ENCODE peak calls at places on chromosomes 7 and 10, in five cellular contexts. Z, C, L, T and M are unnamed samples.

GRCh38 chr10:113252650-113253560 is 299.9 kb upstream of the HABP2 start:
- DNase-seq in Z (no peak), C (no peak), L (no peak), T (no peak), M (no peak)

GRCh38 chr7:2529161-2530075 is 9.8 kb downstream of the LFNG start:
- DNase-seq in Z (no peak), C (no peak), L (peak), T (peak), M (no peak)

GRCh38 chr7:15555385-15555859 is 6.4 kb downstream of the AGMO start:
- DNase-seq in Z (no peak), C (no peak), L (no peak), T (no peak), M (no peak)

GRCh38 chr7:41010418-41010817 is 692.5 kb downstream of the INHBA start:
- DNase-seq in Z (no peak), C (no peak), L (no peak), T (no peak), M (no peak)

GRCh38 chr7:27260211-27260610 is 17.6 kb downstream of the EVX1 start:
- DNase-seq in Z (no peak), C (no peak), L (no peak), T (no peak), M (no peak)

GRCh38 chr10:14476641-14477407 is 146.1 kb upstream of the FRMD4A start:
- DNase-seq in Z (no peak), C (no peak), L (no peak), T (no peak), M (no peak)

GRCh38 chr10:98107644-98108430 is 26.6 kb upstream of the R3HCC1L start:
- DNase-seq in Z (no peak), C (no peak), L (no peak), T (no peak), M (no peak)

GRCh38 chr10:29120216-29120615 is 168.7 kb upstream of the LYZL1 start:
- DNase-seq in Z (no peak), C (no peak), L (no peak), T (no peak), M (no peak)

GRCh38 chr10:35195361-35196306 is 69.0 kb downstream of the CREM start:
- DNase-seq in Z (peak), C (peak), L (no peak), T (peak), M (no peak)

GRCh38 chr7:4013793-4014192 is 668.3 kb upstream of the FOXK1 start:
- DNase-seq in Z (no peak), C (no peak), L (no peak), T (no peak), M (no peak)

GRCh38 chr10:92916433-92916832 is 68.1 kb downstream of the EXOC6 start:
- DNase-seq in Z (no peak), C (no peak), L (no peak), T (no peak), M (no peak)

GRCh38 chr10:68784476-68784875 is 42.9 kb upstream of the STOX1 start:
- DNase-seq in Z (no peak), C (no peak), L (no peak), T (no peak), M (no peak)

GRCh38 chr10:381346-381745 is 246.1 kb downstream of the ZMYND11 start:
- DNase-seq in Z (no peak), C (no peak), L (no peak), T (no peak), M (no peak)

GRCh38 chr10:22285130-22285529 is 31.1 kb upstream of the COMMD3 start:
- DNase-seq in Z (no peak), C (no peak), L (no peak), T (no peak), M (no peak)

GRCh38 chr10:68110027-68110426 is 739 bp downstream of the MYPN start:
- DNase-seq in Z (no peak), C (no peak), L (no peak), T (no peak), M (no peak)

GRCh38 chr10:60171436-60172013 is 218.2 kb downstream of the ANK3 start:
- DNase-seq in Z (no peak), C (no peak), L (no peak), T (no peak), M (no peak)

GRCh38 chr10:74078037-74078436 is 72.6 kb downstream of the AP3M1 start:
- DNase-seq in Z (no peak), C (no peak), L (no peak), T (no peak), M (no peak)

GRCh38 chr10:131099028-131099427 is 212.5 kb downstream of the TCERG1L start:
- DNase-seq in Z (no peak), C (no peak), L (no peak), T (no peak), M (no peak)

GRCh38 chr7:150936018-150936417 is 42.1 kb downstream of the KCNH2 start:
- DNase-seq in Z (no peak), C (no peak), L (no peak), T (no peak), M (no peak)

GRCh38 chr7:34687529-34687928 is 29.5 kb downstream of the NPSR1 start:
- DNase-seq in Z (no peak), C (no peak), L (no peak), T (no peak), M (no peak)

GRCh38 chr7:129591868-129592267 is 19.7 kb upstream of the NRF1 start:
- DNase-seq in Z (no peak), C (no peak), L (no peak), T (no peak), M (no peak)

GRCh38 chr10:22058195-22058594 is 54.7 kb upstream of the DNAJC1 start:
- DNase-seq in Z (no peak), C (no peak), L (no peak), T (no peak), M (no peak)

GRCh38 chr7:76317782-76318487 is 15.5 kb downstream of the HSPB1 start:
- DNase-seq in Z (peak), C (peak), L (peak), T (peak), M (peak)

GRCh38 chr10:62744136-62744535 is 60.4 kb upstream of the ADO start:
- DNase-seq in Z (no peak), C (no peak), L (no peak), T (no peak), M (no peak)

GRCh38 chr10:92816106-92816505 is 32.2 kb upstream of the EXOC6 start:
- DNase-seq in Z (no peak), C (no peak), L (no peak), T (no peak), M (no peak)

GRCh38 chr7:128841171-128841690 is 11.0 kb downstream of the FLNC start:
- DNase-seq in Z (no peak), C (no peak), L (peak), T (no peak), M (no peak)

GRCh38 chr10:76422769-76423168 is 991.3 kb downstream of the LRMDA start:
- DNase-seq in Z (no peak), C (no peak), L (no peak), T (no peak), M (no peak)
- TF ChIP-seq CTCF in Z (no peak), C (no peak), L (no peak), T (no peak), M (no peak)

DNA sequence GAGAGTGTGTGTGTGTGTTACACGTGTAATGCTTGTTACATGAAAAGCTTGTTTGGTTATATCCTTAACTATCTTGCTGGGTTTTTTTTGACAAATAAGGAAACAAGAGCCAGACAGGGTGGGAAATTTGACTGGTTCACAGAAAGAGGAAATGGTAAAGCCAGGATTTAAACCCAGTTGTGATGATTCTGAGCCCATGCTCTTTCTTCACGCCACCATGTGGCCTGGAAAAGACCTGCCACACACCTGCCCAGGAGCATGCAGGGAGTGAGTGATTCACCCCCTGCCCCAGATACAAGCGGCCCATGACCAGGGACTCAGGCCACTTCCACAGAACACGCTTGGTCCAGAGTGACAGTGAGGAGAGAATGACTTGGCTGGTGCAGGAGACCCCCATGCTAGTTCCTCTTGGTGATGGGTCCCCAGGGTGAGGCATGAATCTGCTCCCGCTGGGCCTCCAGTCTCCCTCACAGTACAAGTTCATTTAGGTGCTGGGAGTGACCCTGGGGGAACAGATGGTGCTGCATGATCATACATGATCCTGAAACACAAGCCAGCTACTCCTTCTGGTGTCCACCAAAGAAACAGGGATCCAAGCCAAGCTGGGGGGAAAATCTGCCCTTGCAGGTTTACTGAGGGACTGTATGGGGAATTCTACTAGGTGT is 21.0 kb upstream of the EIF5AL1 start:
- DNase-seq in Z (no peak), C (no peak), L (no peak), T (peak), M (no peak)
- TF ChIP-seq CTCF in Z (no peak), C (no peak), L (no peak), T (no peak), M (peak)

GRCh38 chr10:48658889-48659269 is 25.8 kb upstream of the WDFY4 start:
- DNase-seq in Z (no peak), C (no peak), L (no peak), T (no peak), M (no peak)

GRCh38 chr10:48655426-48656240 is 29.0 kb upstream of the WDFY4 start:
- DNase-seq in Z (peak), C (no peak), L (peak), T (no peak), M (no peak)

GRCh38 chr10:48656241-48656921 is 28.3 kb upstream of the WDFY4 start:
- DNase-seq in Z (peak), C (peak), L (peak), T (peak), M (peak)

GRCh38 chr10:48658243-48658888 is 26.3 kb upstream of the WDFY4 start:
- DNase-seq in Z (peak), C (peak), L (peak), T (peak), M (peak)

GRCh38 chr10:48656928-48657327 is 27.7 kb upstream of the WDFY4 start:
- DNase-seq in Z (no peak), C (no peak), L (no peak), T (no peak), M (no peak)
- TF ChIP-seq CTCF in Z (no peak), C (no peak), L (no peak), T (no peak), M (no peak)

GRCh38 chr10:94225589-94225988 is 137.2 kb downstream of the NOC3L start:
- DNase-seq in Z (no peak), C (no peak), L (no peak), T (no peak), M (no peak)
- TF ChIP-seq CTCF in Z (no peak), C (no peak), L (no peak), T (no peak), M (no peak)

GRCh38 chr7:121337398-121337797 is 8.6 kb downstream of the WNT16 start:
- DNase-seq in Z (no peak), C (no peak), L (no peak), T (no peak), M (no peak)
- TF ChIP-seq CTCF in Z (no peak), C (no peak), L (no peak), T (peak), M (no peak)

GRCh38 chr7:69678794-69679103 is 80.5 kb downstream of the AUTS2 start:
- DNase-seq in Z (no peak), C (no peak), L (no peak), T (no peak), M (no peak)

GRCh38 chr7:69674701-69675182 is 76.5 kb downstream of the AUTS2 start:
- DNase-seq in Z (no peak), C (no peak), L (no peak), T (no peak), M (no peak)

GRCh38 chr7:69676247-69676646 is 78.0 kb downstream of the AUTS2 start:
- DNase-seq in Z (no peak), C (no peak), L (no peak), T (no peak), M (no peak)

GRCh38 chr7:69677905-69678793 is 79.9 kb downstream of the AUTS2 start:
- DNase-seq in Z (peak), C (no peak), L (no peak), T (no peak), M (no peak)

DNA sequence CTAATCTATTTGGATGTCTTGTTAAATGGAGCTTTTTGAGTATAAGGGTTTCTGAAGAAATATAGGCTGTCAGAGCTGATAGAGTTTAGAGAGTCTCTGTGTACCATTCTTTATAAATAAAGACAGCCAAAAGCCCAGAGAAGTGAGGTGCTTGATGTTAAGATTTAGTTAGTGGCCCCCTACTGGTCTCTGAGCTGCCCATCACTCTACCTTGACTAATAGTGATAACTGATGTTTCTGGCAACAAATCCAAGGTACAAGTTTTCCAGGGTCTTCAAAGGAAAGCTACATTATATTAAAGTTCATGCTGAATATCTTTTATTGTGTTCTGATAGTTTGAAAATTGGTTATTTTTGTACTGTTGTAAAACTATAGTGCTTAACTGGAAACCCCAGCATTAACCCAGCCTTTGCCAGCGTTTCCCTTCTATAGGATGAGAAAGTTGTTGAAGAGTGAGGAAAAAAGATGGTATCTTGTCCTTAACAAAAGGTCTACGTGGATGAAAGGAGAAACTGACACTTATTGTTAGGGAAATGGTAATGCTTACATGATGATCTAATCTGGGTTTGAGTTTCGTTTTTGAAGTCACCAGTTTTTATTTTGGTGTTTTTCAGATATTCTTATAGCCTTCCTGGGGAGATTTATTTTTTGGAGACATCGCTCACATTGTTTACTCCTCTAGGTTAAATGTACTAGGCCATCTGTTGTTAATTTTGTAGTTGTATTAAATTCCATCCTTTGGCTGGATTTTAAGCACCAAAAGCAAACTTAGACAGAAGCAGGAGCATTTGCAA is 79.0 kb downstream of the AUTS2 start:
- DNase-seq in Z (no peak), C (no peak), L (no peak), T (no peak), M (no peak)
- TF ChIP-seq CTCF in Z (no peak), C (peak), L (peak), T (peak), M (peak)

DNA sequence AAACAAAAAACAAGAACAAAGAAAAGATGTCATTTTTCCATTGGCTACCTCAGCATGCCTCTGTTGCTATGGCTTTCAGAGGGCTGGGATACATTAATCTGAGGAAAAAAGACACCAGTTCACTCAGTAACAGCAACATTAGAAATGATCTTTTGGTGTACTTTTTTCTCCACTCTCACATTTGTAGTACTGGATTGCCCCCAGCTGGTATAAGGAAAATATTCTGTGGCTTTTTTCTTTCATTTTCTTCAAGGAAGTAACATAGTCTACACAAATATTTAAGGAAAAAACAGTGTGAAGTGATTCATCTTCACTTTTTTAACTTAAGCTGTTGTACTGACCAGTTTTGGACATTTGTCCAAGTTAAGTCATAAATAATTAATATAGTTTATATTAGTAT is 482.3 kb downstream of the SORCS1 start:
- DNase-seq in Z (no peak), C (no peak), L (no peak), T (no peak), M (no peak)
- TF ChIP-seq CTCF in Z (no peak), C (no peak), L (no peak), T (no peak), M (no peak)

DNA sequence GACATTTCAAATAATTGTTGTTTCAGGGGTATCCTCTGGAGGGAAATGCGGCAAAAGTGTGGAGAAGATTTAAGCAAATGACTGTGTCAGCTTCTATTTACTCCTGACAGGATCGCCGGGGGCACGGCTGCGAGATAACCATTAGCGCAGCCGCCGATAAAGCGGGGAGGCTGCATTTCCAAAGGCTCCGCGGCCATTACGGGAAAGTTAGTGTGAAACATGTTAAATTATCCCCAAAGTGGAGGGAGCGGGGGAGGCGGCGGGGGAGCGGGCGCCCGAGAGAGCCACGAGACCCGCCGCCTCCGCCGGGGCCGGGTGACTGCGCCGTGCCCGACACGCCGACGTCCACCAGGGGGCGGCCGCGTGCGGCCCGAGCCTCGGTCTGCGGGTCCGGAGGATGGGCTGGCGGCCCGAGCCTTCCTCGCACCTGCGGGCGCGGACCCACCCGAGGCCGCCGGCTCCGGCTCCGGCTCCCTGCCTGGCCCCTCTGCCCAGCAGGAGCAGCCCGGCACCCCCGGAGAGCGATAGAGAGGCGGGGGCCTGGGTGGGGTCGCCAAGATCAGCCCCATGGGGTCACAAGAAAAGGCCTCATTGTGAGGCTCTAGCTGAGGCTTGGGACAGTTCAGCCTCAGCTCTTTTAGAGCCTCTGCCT is 74.4 kb upstream of the PAX2 start:
- DNase-seq in Z (no peak), C (peak), L (no peak), T (peak), M (peak)
- TF ChIP-seq CTCF in Z (no peak), C (peak), L (peak), T (peak), M (peak)

GRCh38 chr10:125379592-125379991 is 219.2 kb upstream of the CTBP2 start:
- DNase-seq in Z (no peak), C (no peak), L (no peak), T (no peak), M (no peak)
- TF ChIP-seq CTCF in Z (no peak), C (no peak), L (no peak), T (no peak), M (no peak)

DNA sequence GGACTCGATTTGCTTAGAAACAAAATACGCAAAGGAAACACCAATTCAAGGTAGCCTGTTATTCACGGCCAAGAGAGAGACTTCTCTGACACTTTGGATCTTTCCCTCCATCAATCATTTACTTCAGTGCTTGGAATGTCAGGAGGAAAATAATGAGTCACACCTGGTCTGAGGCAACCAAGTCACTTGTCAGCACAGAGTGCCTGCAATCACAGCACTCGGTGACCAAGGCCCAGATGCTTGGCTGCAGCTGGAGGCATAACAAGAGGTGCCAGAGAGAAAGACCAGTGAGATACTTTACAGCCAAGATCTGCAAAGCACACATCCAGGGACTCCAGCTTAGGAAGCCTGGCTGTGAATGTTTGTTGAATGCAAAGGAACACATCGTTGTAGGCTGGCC is 34.0 kb downstream of the ASB13 start:
- DNase-seq in Z (no peak), C (no peak), L (no peak), T (no peak), M (no peak)
- TF ChIP-seq CTCF in Z (no peak), C (no peak), L (no peak), T (no peak), M (no peak)